ENCODE peak calls at places on chromosomes 12 and 14, in four cellular contexts. C, K, O and L are unnamed samples.

GRCh38 chr14:68417007-68417659 is 375.7 kb downstream of the ZFP36L1 start:
- DNase-seq in O (no peak), C (no peak), K (no peak), L (no peak)

GRCh38 chr14:64294672-64295413 is 672 bp upstream of the ESR2 start:
- DNase-seq in K (peak; percentile 33), O (peak; percentile 84), C (peak; percentile 73), L (peak; percentile 50)

GRCh38 chr12:113064395-113065125 is 8.0 kb downstream of the DTX1 start:
- DNase-seq in O (no peak), C (no peak), K (no peak), L (no peak)

GRCh38 chr12:18403182-18403581 is 141.9 kb downstream of the PIK3C2G start:
- DNase-seq in C (no peak), K (no peak), O (no peak), L (no peak)

GRCh38 chr14:88668448-88669116 is 105.7 kb downstream of the ZC3H14 start:
- DNase-seq in O (no peak), K (no peak), C (no peak), L (peak; percentile 17)

GRCh38 chr14:57930241-57930975 is 64.5 kb upstream of the SLC35F4 start:
- DNase-seq in O (no peak), K (no peak), C (no peak), L (no peak)

GRCh38 chr12:60501124-60501729 is 905.4 kb downstream of the SLC16A7 start:
- DNase-seq in O (no peak), K (no peak), C (no peak), L (no peak)

GRCh38 chr14:74609721-74610120 is 2.3 kb downstream of the LTBP2 start:
- DNase-seq in K (no peak), C (no peak), O (no peak), L (no peak)

GRCh38 chr14:63452796-63453195 is 90.4 kb downstream of the PPP2R5E start:
- DNase-seq in K (no peak), O (no peak), C (no peak), L (no peak)

GRCh38 chr12:99232324-99232723 is 415.2 kb upstream of the GARIN6 start:
- DNase-seq in C (no peak), O (no peak), K (no peak), L (no peak)

GRCh38 chr14:50000215-50001145 is 107.6 kb downstream of the ARF6 start:
- DNase-seq in K (peak; percentile 36), C (peak; percentile 36), O (no peak), L (no peak)

GRCh38 chr12:19484738-19485137 is 45.4 kb downstream of the AEBP2 start:
- DNase-seq in K (no peak), C (no peak), O (no peak), L (no peak)

GRCh38 chr12:108563135-108563803 is 873 bp downstream of the ISCU start:
- DNase-seq in O (peak; percentile 97), C (peak; percentile 93), K (peak; percentile 83), L (peak; percentile 83)

GRCh38 chr14:91164676-91165075 is 50.8 kb downstream of the DGLUCY start:
- DNase-seq in O (no peak), K (no peak), C (no peak), L (no peak)

GRCh38 chr14:71209888-71210287 is 302.6 kb downstream of the PCNX1 start:
- DNase-seq in C (no peak), K (no peak), O (no peak), L (no peak)

GRCh38 chr14:101123639-101124525 is 220.4 kb upstream of the RTL1 start:
- DNase-seq in O (no peak), K (no peak), C (no peak), L (no peak)

GRCh38 chr12:40175045-40175444 is 49.8 kb upstream of the LRRK2 start:
- DNase-seq in K (no peak), O (no peak), C (no peak), L (no peak)

GRCh38 chr12:108773798-108774788 is 42.8 kb upstream of the CORO1C start:
- DNase-seq in C (no peak), O (peak; percentile 51), K (peak; percentile 96), L (no peak)

GRCh38 chr12:111730420-111730819 is 36.3 kb upstream of the ALDH2 start:
- DNase-seq in K (no peak), C (no peak), O (no peak), L (no peak)

GRCh38 chr14:90541076-90541634 is 144.3 kb downstream of the CALM1 start:
- DNase-seq in C (no peak), O (no peak), K (no peak), L (no peak)

GRCh38 chr14:24695265-24696241 is 61.6 kb upstream of the GZMB start:
- DNase-seq in K (no peak), C (no peak), O (no peak), L (peak; percentile 66)

GRCh38 chr12:125065021-125065752 is at the start of gene AACS:
- DNase-seq in O (peak; percentile 83), K (peak; percentile 49), C (peak; percentile 80), L (no peak)

GRCh38 chr12:66823857-66824570 is 145.1 kb upstream of the GRIP1 start:
- DNase-seq in C (no peak), O (peak; percentile 12), K (no peak), L (no peak)

GRCh38 chr12:49019435-49020317 is 1.1 kb upstream of the PRKAG1 start:
- DNase-seq in C (peak; percentile 81), O (peak; percentile 92), K (peak; percentile 39), L (no peak)

GRCh38 chr12:49017764-49018281 is 753 bp downstream of the PRKAG1 start:
- DNase-seq in C (peak; percentile 57), O (no peak), K (peak; percentile 38), L (no peak)

GRCh38 chr12:49019120-49019430 is 499 bp upstream of the PRKAG1 start:
- DNase-seq in O (no peak), C (no peak), K (no peak), L (no peak)

GRCh38 chr12:49020441-49020840 is 1.9 kb upstream of the PRKAG1 start:
- DNase-seq in C (no peak), K (no peak), O (no peak), L (no peak)

DNA sequence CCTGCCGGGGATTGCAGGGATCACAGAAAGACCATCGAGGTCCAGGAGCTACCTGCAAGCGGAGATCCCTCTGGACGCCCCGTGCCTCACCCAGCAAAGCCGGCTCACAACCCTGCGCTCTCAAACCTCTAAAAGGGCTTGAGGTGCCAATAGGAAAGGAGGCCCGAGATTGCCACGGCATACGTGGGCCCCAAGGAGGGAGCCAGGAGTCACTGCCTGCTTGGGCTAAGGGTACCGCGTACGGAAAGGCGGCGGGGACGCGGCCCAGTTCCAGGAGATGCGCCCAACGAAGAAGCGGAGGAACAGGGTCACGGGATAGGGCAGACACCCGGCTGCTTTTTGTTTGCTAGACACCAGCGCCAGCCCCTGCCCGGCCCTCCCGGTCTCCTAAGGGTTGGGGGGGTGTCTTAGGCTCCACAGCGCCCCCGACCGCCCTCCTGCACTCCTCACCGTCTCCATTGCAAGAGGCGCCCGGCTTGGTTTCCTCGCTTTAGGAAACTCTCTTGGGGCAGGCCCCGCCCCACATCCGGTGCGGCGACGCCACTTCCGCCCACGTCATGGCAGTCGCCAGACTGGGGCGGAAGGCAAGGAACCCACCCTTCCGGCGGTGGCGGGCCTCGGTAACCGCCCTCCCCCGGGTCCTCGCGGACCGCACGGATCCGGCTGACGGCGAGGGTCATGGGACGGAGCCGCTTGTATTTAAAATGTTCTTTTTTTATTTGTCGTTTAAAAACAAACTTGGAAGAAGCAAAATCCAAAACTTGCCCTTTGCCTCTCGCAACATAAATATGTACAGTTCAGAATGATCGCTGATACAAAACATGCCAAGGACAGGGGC is at the start of gene PRKAG1:
- DNase-seq in C (peak; percentile 99), O (peak; percentile 98), K (peak; percentile 91), L (peak; percentile 77)
- TF ChIP-seq MYC in C (peak; percentile 82), O (no peak), K (no peak), L (no peak)

GRCh38 chr12:118874698-118875548 is 106.4 kb upstream of the SRRM4 start:
- DNase-seq in C (peak; percentile 1), O (no peak), K (no peak), L (no peak)

GRCh38 chr12:118884226-118884625 is 97.1 kb upstream of the SRRM4 start:
- DNase-seq in O (no peak), C (no peak), K (no peak), L (no peak)

GRCh38 chr12:118880745-118881144 is 100.6 kb upstream of the SRRM4 start:
- DNase-seq in O (no peak), K (no peak), C (no peak), L (no peak)
- TF ChIP-seq POLR2AphosphoS2 in O (no peak), K (no peak), C (no peak), L (no peak)

GRCh38 chr12:119664642-119665041 is 3.3 kb upstream of the PRKAB1 start:
- DNase-seq in K (no peak), C (no peak), O (no peak), L (no peak)
- TF ChIP-seq MYC in K (no peak), C (no peak), O (no peak), L (no peak)

GRCh38 chr12:43544703-43545102 is 7.3 kb downstream of the ADAMTS20 start:
- DNase-seq in O (no peak), C (no peak), K (no peak), L (no peak)

DNA sequence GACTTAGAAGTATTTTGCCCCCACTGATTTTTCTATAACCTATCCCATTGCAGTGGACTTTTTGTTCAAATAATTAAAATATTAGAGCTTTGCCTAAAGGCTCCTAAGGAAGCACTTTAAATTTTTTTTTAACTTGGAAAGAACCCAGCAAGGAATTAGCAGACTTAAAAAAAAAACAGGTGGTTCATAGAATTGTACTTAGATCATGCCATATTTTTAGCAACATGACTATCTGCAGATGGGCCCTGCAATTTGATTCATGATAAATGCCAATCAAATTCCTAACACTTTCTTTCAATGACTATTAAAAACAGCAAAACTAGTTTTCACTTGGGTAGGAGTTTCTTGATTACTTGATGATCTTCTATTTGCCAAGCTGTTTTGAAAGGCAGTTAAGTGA is 11.5 kb downstream of the ADAMTS20 start:
- DNase-seq in C (no peak), K (no peak), O (no peak), L (no peak)
- TF ChIP-seq POLR2AphosphoS2 in C (no peak), K (no peak), O (no peak), L (no peak)

GRCh38 chr14:94177806-94178205 is 3.7 kb downstream of the PPP4R4 start:
- DNase-seq in C (no peak), K (no peak), O (no peak), L (no peak)
- TF ChIP-seq MYC in C (no peak), K (no peak), O (no peak), L (no peak)

DNA sequence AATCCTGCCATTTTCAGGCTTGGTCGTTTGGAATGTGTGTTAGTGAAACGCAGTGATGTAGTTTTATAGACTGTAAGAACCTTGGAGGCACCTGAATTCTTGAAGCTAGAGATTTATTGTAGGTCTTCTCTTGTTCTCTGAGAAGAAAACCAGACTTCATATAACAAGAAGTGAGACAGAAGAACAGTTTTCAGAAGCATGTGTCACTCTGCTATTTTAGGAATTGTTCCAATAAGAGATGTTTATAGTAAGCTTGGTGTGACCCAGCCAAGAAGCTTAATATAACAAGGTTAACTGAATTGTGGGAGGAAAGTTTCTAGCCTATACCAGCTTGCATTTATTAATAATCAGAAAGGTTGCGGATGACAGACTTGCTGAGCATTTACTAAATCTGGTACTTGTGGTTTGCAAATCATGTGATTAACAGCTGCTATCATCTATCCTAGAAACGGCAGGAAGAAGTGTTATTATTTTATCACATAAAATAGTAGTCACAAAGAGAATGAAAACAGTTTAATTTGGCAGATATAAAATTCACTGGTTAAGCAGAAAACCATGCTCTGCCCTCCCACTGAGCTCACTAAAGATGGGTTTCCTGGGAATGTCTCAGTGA is 49.2 kb upstream of the BCAT1 start:
- DNase-seq in K (no peak), O (no peak), C (no peak), L (peak; percentile 92)
- TF ChIP-seq POLR2AphosphoS2 in K (no peak), O (no peak), C (no peak), L (no peak)

GRCh38 chr14:38256358-38256840 is 506 bp upstream of the CLEC14A start:
- DNase-seq in K (no peak), C (no peak), O (no peak), L (no peak)
- TF ChIP-seq MYC in K (no peak), C (no peak), O (no peak), L (no peak)